ENCODE peak calls at places on chromosomes 6 and 20, in four cellular contexts. E is GM23248, P is esophagus squamous epithelium, J is tibial artery. V is an unnamed sample.

GRCh38 chr20:47681977-47682812 is 103.1 kb downstream of the SULF2 start:
- DNase-seq in P (no peak), E (peak; percentile 31), J (no peak), V (no peak)

GRCh38 chr20:46199198-46199597 is 81.1 kb downstream of the CD40 start:
- DNase-seq in J (no peak), P (no peak), E (no peak), V (no peak)

GRCh38 chr6:44926556-44926955 is 401.6 kb upstream of the RUNX2 start:
- DNase-seq in E (peak; percentile 34), J (no peak), P (no peak), V (no peak)

GRCh38 chr20:61435823-61436220 is 183.8 kb downstream of the CDH4 start:
- DNase-seq in J (no peak), P (no peak), E (no peak), V (no peak)

GRCh38 chr6:157259443-157259842 is 63.9 kb downstream of the TMEM242 start:
- DNase-seq in P (no peak), E (no peak), J (no peak), V (no peak)

GRCh38 chr20:38723069-38723981 is 961 bp upstream of the SLC32A1 start:
- DNase-seq in P (no peak), J (no peak), E (peak; percentile 32), V (no peak)

GRCh38 chr6:125154184-125155135 is 887 bp downstream of the TPD52L1 start:
- DNase-seq in J (peak; percentile 38), P (no peak), E (peak; percentile 50), V (no peak)

GRCh38 chr6:21173678-21174077 is 419.9 kb upstream of the SOX4 start:
- DNase-seq in J (no peak), E (no peak), P (no peak), V (no peak)

GRCh38 chr6:37182736-37183590 is 13.0 kb downstream of the PIM1 start:
- DNase-seq in J (peak; percentile 46), E (no peak), P (no peak), V (no peak)

GRCh38 chr6:40907198-40907701 is 131.8 kb downstream of the UNC5CL start:
- DNase-seq in P (no peak), J (no peak), E (peak; percentile 72), V (no peak)

GRCh38 chr6:5126214-5126613 is 41.1 kb downstream of the PPP1R3G start:
- DNase-seq in P (no peak), E (no peak), J (no peak), V (no peak)

GRCh38 chr20:14355791-14356190 is 18.4 kb upstream of the FLRT3 start:
- DNase-seq in E (no peak), J (no peak), P (no peak), V (no peak)

GRCh38 chr6:92790381-92790780 is 629.0 kb downstream of the EPHA7 start:
- DNase-seq in E (no peak), J (no peak), P (no peak), V (no peak)

GRCh38 chr20:24470782-24471582 is 1.6 kb downstream of the SYNDIG1 start:
- DNase-seq in P (no peak), E (peak; percentile 26), J (no peak), V (no peak)
- H3K4me3 ChIP-seq in P (no peak overlapping the region), E (peak overlapping the region; percentile 74), J (peak overlapping the region; percentile 62), V (peak overlapping the region; percentile 84)

DNA sequence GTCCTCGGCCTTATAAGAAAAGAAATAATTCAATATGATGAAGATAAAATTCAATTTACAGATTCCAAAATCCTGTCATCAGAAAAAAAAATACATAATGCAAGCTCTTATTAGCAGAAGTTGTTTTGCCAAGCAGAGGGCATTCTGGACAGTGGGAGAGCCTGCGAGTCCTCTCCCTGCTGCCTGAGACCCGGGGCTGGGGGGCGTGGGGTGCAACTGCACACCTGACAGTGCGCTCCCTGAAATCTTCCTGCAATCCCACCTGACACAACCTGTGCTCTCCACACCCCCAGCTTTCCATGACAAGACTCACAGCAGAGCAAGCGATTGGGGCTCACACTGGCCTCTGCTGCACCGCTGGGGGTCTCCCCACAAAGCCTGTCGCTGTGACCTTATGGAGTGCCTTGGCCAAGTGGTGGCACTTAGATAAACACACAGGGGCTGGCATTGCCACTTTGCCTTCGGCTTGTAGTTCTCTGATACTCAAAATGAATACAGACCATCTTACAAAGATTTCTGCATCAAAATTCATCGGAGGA is 130.3 kb upstream of the PDE10A start:
- DNase-seq in J (no peak), E (no peak), P (no peak), V (no peak)
- H3K27me3 ChIP-seq in J (no peaks in the 10 kb centered on the region), E (no peaks in the 10 kb centered on the region), P (no peaks in the 10 kb centered on the region), V (no peaks in the 10 kb centered on the region)

GRCh38 chr6:17457956-17458355 is 64.6 kb downstream of the CAP2 start:
- DNase-seq in P (no peak), J (no peak), E (no peak), V (no peak)

GRCh38 chr6:17456711-17457110 is 63.3 kb downstream of the CAP2 start:
- DNase-seq in E (no peak), J (no peak), P (no peak), V (no peak)

GRCh38 chr6:17457405-17457804 is 64.0 kb downstream of the CAP2 start:
- DNase-seq in J (no peak), E (no peak), P (no peak), V (no peak)

GRCh38 chr6:17455919-17456318 is 62.5 kb downstream of the CAP2 start:
- DNase-seq in J (no peak), E (no peak), P (no peak), V (no peak)

GRCh38 chr6:17454316-17455005 is 61.1 kb downstream of the CAP2 start:
- DNase-seq in P (no peak), E (peak; percentile 66), J (no peak), V (no peak)
- H3K4me3 ChIP-seq in P (no peak overlapping the region), E (peak overlapping the region; percentile 39), J (no peak overlapping the region), V (no peak overlapping the region)

GRCh38 chr6:170289108-170289931 is 1.6 kb downstream of the DLL1 start:
- DNase-seq in E (peak; percentile 18), P (no peak), J (no peak), V (no peak)
- H3K27me3 ChIP-seq in E (peaks cover 34% of the 10 kb centered on the region), P (no peaks in the 10 kb centered on the region), J (peaks cover 8% of the 10 kb centered on the region), V (peaks cover 18% of the 10 kb centered on the region)

GRCh38 chr20:36496707-36497669 is 44.3 kb upstream of the MYL9 start:
- DNase-seq in P (no peak), E (no peak), J (no peak), V (no peak)

GRCh38 chr20:36493801-36494114 is 47.6 kb upstream of the MYL9 start:
- DNase-seq in E (peak; percentile 98), P (no peak), J (peak; percentile 75), V (no peak)

GRCh38 chr20:36490191-36490590 is 51.1 kb upstream of the MYL9 start:
- DNase-seq in P (no peak), J (no peak), E (no peak), V (no peak)

GRCh38 chr20:36493013-36493800 is 48.1 kb upstream of the MYL9 start:
- DNase-seq in J (no peak), E (no peak), P (no peak), V (no peak)

DNA sequence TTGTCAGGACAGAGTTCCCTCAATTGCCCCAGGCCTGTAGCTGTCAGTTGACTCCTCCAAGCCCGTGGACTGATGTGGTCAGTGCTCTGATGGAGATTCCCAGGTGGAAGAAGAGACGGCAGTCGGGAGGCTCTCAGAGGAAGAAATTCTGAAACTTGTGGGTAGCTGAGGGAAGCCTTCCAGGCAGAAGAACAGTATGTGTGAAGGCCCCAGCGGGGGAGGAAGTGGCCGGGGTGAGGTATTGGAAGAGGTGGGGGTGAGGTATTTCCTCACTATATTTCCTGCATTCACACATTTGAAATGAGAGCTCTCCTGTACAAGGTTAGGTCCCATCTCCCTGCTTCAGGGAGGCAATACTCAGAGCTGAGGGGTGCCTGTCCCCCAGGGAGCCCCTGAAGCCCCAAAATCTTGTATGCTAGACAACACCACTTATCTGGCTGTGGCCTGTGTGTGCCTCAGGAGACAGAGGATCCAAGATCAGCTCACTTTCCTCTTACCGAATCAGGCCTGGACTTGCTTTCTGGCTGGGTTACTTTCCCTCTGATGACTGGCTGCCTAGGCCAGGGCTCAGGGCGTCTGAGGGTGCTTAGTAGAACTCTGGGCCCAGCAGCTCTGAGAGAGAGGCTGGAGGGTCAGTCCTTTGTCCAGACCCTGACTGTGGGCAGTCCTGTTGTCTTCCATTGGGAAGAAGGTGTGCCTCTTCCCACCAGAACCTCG is 49.3 kb upstream of the MYL9 start:
- DNase-seq in P (no peak), J (no peak), E (peak; percentile 53), V (no peak)
- H3K4me3 ChIP-seq in P (no peak overlapping the region), J (no peak overlapping the region), E (no peak overlapping the region), V (no peak overlapping the region)

GRCh38 chr20:22584922-22585785 is 782 bp upstream of the FOXA2 start:
- DNase-seq in P (no peak), J (no peak), E (no peak), V (no peak)

GRCh38 chr20:22585786-22586493 is 1.6 kb upstream of the FOXA2 start:
- DNase-seq in J (no peak), P (no peak), E (no peak), V (no peak)

GRCh38 chr20:22586645-22587310 is 2.4 kb upstream of the FOXA2 start:
- DNase-seq in E (peak; percentile 30), J (no peak), P (no peak), V (no peak)

DNA sequence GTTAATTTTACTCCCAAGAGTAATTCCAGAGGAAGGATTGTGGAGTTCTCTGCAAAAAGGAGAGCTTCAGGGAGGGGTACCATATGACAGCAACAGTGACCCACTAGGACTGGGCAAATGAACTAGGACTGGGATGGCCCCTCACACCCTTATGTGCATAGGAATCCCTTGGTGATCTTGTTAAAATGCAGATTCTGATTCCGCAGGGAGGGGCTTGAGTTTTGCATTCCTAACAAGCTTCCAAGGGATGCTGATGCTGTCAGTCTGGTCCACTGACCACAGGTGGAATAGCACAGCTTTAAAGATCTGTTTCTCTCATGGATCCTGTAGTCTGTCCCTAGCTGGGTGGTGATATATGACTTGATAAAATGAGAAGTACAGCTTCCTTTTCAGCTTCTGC is 6.3 kb upstream of the FOXA2 start:
- DNase-seq in P (no peak), J (no peak), E (no peak), V (no peak)
- H3K27me3 ChIP-seq in P (no peaks in the 10 kb centered on the region), J (no peaks in the 10 kb centered on the region), E (peaks cover 59% of the 10 kb centered on the region), V (peaks cover 6% of the 10 kb centered on the region)

GRCh38 chr6:131122007-131122406 is 13.3 kb upstream of the AKAP7 start:
- DNase-seq in J (no peak), E (peak; percentile 43), P (no peak), V (no peak)
- H3K4me3 ChIP-seq in J (no peak overlapping the region), E (no peak overlapping the region), P (no peak overlapping the region), V (no peak overlapping the region)

DNA sequence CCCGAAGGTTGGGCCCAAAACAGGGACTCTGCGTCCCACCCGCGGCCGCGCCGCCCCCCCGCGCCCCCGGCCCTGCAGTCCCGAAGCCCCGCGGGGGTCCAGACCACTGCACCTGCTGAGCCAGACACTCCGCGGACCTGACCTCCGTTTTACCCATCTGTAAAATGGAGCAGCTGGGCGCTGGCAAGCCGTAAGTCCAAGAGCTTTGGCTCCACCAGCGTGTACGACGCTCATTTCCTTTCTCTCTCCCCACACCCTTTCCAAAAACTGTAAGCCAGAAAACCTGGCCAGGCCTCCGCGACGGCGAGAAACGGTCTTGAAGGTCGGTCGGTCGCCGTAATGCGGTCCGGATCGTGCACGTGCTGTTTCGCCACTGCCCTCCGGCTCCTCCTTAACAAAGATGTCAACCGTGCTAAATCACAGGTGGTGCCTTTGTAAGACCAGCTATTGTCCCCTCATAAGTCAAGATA is 7.8 kb upstream of the NR2E1 start:
- DNase-seq in J (no peak), E (no peak), P (no peak), V (no peak)
- H3K27me3 ChIP-seq in J (peaks cover 3% of the 10 kb centered on the region), E (peaks cover 99% of the 10 kb centered on the region), P (peaks cover 19% of the 10 kb centered on the region), V (peaks cover 24% of the 10 kb centered on the region)